ENCODE peak calls at places on chromosomes 16 and 17, in four cellular contexts. F, X, B and H are unnamed samples.

GRCh38 chr17:39928868-39929651 is 1.5 kb downstream of the LRRC3C start:
- DNase-seq in F (no peak), X (no peak), B (no peak), H (no peak)

GRCh38 chr17:79792984-79793923 is 3.6 kb downstream of the CBX8 start:
- DNase-seq in F (peak), X (no peak), B (peak), H (no peak)

GRCh38 chr16:49472598-49472997 is 99.0 kb downstream of the C16orf78 start:
- DNase-seq in F (peak), X (no peak), B (no peak), H (no peak)

GRCh38 chr16:626787-627457 is 3.9 kb upstream of the WFIKKN1 start:
- DNase-seq in F (no peak), X (no peak), B (peak), H (peak)

GRCh38 chr16:17370233-17371013 is 100.3 kb downstream of the XYLT1 start:
- DNase-seq in F (no peak), X (no peak), B (no peak), H (no peak)

GRCh38 chr16:8885674-8886592 is 3.8 kb downstream of the LITAFD start:
- DNase-seq in F (peak), X (peak), B (no peak), H (no peak)

GRCh38 chr16:27432600-27432957 is 30.6 kb downstream of the IL21R start:
- DNase-seq in F (no peak), X (no peak), B (no peak), H (no peak)

GRCh38 chr16:81455006-81455405 is 10.4 kb downstream of the CMIP start:
- DNase-seq in F (no peak), X (no peak), B (no peak), H (no peak)

GRCh38 chr17:78057113-78057740 is 71.3 kb downstream of the TMC6 start:
- DNase-seq in F (no peak), X (no peak), B (no peak), H (no peak)

GRCh38 chr16:77307764-77308561 is 108.8 kb downstream of the SYCE1L start:
- DNase-seq in F (no peak), X (no peak), B (no peak), H (no peak)

GRCh38 chr16:55497558-55497957 is 11.3 kb upstream of the LPCAT2 start:
- DNase-seq in F (no peak), X (peak), B (no peak), H (no peak)

GRCh38 chr16:11833951-11834695 is 17.2 kb downstream of the RSL1D1 start:
- DNase-seq in F (no peak), X (no peak), B (no peak), H (no peak)

GRCh38 chr16:55044366-55044975 is 113.8 kb downstream of the IRX5 start:
- DNase-seq in F (no peak), X (no peak), B (no peak), H (no peak)

GRCh38 chr16:10368984-10369551 is 16.8 kb upstream of the ATF7IP2 start:
- DNase-seq in F (peak), X (peak), B (no peak), H (no peak)

GRCh38 chr17:80826955-80827645 is 164.5 kb upstream of the CHMP6 start:
- DNase-seq in F (peak), X (no peak), B (no peak), H (peak)

GRCh38 chr16:12067714-12068401 is 91.3 kb downstream of the SNX29 start:
- DNase-seq in F (peak), X (peak), B (peak), H (peak)

GRCh38 chr17:72030067-72030899 is 90.5 kb upstream of the SOX9 start:
- DNase-seq in F (peak), X (peak), B (no peak), H (no peak)

GRCh38 chr16:81509404-81509803 is 64.8 kb downstream of the CMIP start:
- DNase-seq in F (no peak), X (no peak), B (no peak), H (peak)

GRCh38 chr16:19810817-19811731 is 73.6 kb downstream of the GPRC5B start:
- DNase-seq in F (no peak), X (no peak), B (no peak), H (no peak)

GRCh38 chr16:84462296-84463210 is 41.9 kb downstream of the MEAK7 start:
- DNase-seq in F (no peak), X (no peak), B (no peak), H (peak)

GRCh38 chr16:3601614-3602319 is 9.6 kb downstream of the SLX4 start:
- DNase-seq in F (no peak), X (no peak), B (no peak), H (no peak)

GRCh38 chr17:48240562-48241130 is 133.1 kb downstream of the SNX11 start:
- DNase-seq in F (no peak), X (no peak), B (no peak), H (no peak)

GRCh38 chr16:20674684-20675487 is 22.6 kb downstream of the ACSM1 start:
- DNase-seq in F (peak), X (no peak), B (peak), H (peak)

GRCh38 chr16:69048328-69049120 is 56.9 kb upstream of the HAS3 start:
- DNase-seq in F (no peak), X (peak), B (no peak), H (no peak)

GRCh38 chr17:6476061-6476833 is 32.0 kb downstream of the PIMREG start:
- DNase-seq in F (no peak), X (no peak), B (no peak), H (no peak)

GRCh38 chr16:89581861-89582563 is 6.5 kb downstream of the CPNE7 start:
- DNase-seq in F (no peak), X (no peak), B (no peak), H (no peak)